ENCODE peak calls at places on chromosomes 13 and 19, in seven cellular contexts. G is Right ventricle myocardium superior; R is activated CD8-positive, alpha-beta memory T cell treated with anti-CD3 and anti-CD28 coated beads for 24 hours; T is effector CD4-positive, alpha-beta T cell; L is BJ; A is fibroblast of the aortic adventitia; H is CD4-positive, alpha-beta T cell. F is an unnamed sample.

GRCh38 chr19:50413531-50413930 is 5.2 kb upstream of the SPIB start:
- DNase-seq in A (no peak), L (no peak), T (no peak), H (no peak), R (no peak), G (no peak), F (no peak)

GRCh38 chr19:35963514-35963913 is 27.3 kb downstream of the LRFN3 start:
- DNase-seq in A (peak; percentile 62), G (no peak), R (peak; percentile 71), H (no peak), L (no peak), T (no peak), F (no peak)

GRCh38 chr19:14005381-14006084 is 587 bp downstream of the RFX1 start:
- DNase-seq in H (peak; percentile 90), A (peak; percentile 79), G (peak; percentile 95), L (no peak), T (peak; percentile 92), R (peak; percentile 94), F (peak; percentile 51)

GRCh38 chr13:28568286-28568685 is 73.4 kb upstream of the FLT1 start:
- DNase-seq in L (no peak), G (peak; percentile 88), A (peak; percentile 31), H (no peak), R (no peak), T (no peak), F (no peak)

GRCh38 chr13:61774903-61775302 is 359.3 kb upstream of the PCDH20 start:
- DNase-seq in L (no peak), T (no peak), G (no peak), A (no peak), R (no peak), H (no peak), F (no peak)

GRCh38 chr13:111661052-111661451 is 340.6 kb downstream of the TEX29 start:
- DNase-seq in R (no peak), A (no peak), L (no peak), H (no peak), T (no peak), G (no peak), F (no peak)

GRCh38 chr19:16467581-16467980 is 4.2 kb downstream of the EPS15L1 start:
- DNase-seq in R (no peak), T (no peak), H (no peak), A (no peak), L (no peak), G (peak; percentile 67), F (no peak)

GRCh38 chr13:27182844-27183497 is 11.4 kb upstream of the USP12 start:
- DNase-seq in G (peak; percentile 71), L (peak; percentile 69), T (no peak), R (no peak), A (peak; percentile 93), H (no peak), F (peak; percentile 69)

GRCh38 chr13:44573790-44574465 is 2.2 kb downstream of the TSC22D1 start:
- DNase-seq in H (no peak), R (no peak), L (no peak), G (no peak), A (peak; percentile 66), T (no peak), F (no peak)

GRCh38 chr13:32443111-32443510 is 15.2 kb upstream of the N4BP2L1 start:
- DNase-seq in A (no peak), T (peak; percentile 32), R (no peak), H (peak; percentile 9), G (no peak), L (no peak), F (no peak)